ENCODE peak calls at places on chromosomes 4 and X, in four cellular contexts. One of them, this sample, is unnamed.

GRCh38 chr4:104896623-104897296 is 249.9 kb upstream of the TET2 start:
- DNase-seq in GM12878: peak; percentile 46
- DNase-seq in K562: no peak
- DNase-seq in HEK293T: no peak
- DNase-seq in this sample: no peak

GRCh38 chr4:155802573-155802972 is 43.8 kb downstream of the GUCY1B1 start:
- DNase-seq in GM12878: no peak
- DNase-seq in K562: no peak
- DNase-seq in HEK293T: no peak
- DNase-seq in this sample: no peak

GRCh38 chr4:38060829-38061431 is 100.7 kb downstream of the PTTG2 start:
- DNase-seq in GM12878: no peak
- DNase-seq in K562: no peak
- DNase-seq in HEK293T: no peak
- DNase-seq in this sample: no peak

GRCh38 chrX:132622130-132622529 is 133.3 kb upstream of the MBNL3 start:
- DNase-seq in GM12878: no peak
- DNase-seq in K562: peak; percentile 49
- DNase-seq in HEK293T: no peak
- DNase-seq in this sample: no peak

GRCh38 chr4:2281575-2282343 is 19.9 kb upstream of the MXD4 start:
- DNase-seq in GM12878: peak; percentile 41
- DNase-seq in K562: no peak
- DNase-seq in HEK293T: no peak
- DNase-seq in this sample: no peak

GRCh38 chrX:95893632-95894031 is 791.0 kb upstream of the DIAPH2 start:
- DNase-seq in GM12878: no peak
- DNase-seq in K562: no peak
- DNase-seq in HEK293T: no peak
- DNase-seq in this sample: no peak

GRCh38 chr4:75637176-75637575 is 6.8 kb upstream of the CDKL2 start:
- DNase-seq in GM12878: no peak
- DNase-seq in K562: no peak
- DNase-seq in HEK293T: no peak
- DNase-seq in this sample: no peak

GRCh38 chrX:7552758-7553157 is 290.2 kb upstream of the VCX start:
- DNase-seq in GM12878: no peak
- DNase-seq in K562: no peak
- DNase-seq in HEK293T: no peak
- DNase-seq in this sample: no peak

GRCh38 chrX:22300130-22300529 is 27.4 kb downstream of the CBLL2 start:
- DNase-seq in GM12878: no peak
- DNase-seq in K562: no peak
- DNase-seq in HEK293T: peak; percentile 41
- DNase-seq in this sample: no peak

GRCh38 chrX:110317079-110317819 is 636 bp downstream of the AMMECR1 start:
- DNase-seq in GM12878: no peak
- DNase-seq in K562: no peak
- DNase-seq in HEK293T: peak; percentile 43
- DNase-seq in this sample: no peak

GRCh38 chr4:121138014-121138413 is 26.1 kb downstream of the TNIP3 start:
- DNase-seq in GM12878: no peak
- DNase-seq in K562: no peak
- DNase-seq in HEK293T: no peak
- DNase-seq in this sample: no peak

GRCh38 chr4:94357624-94358023 is 15.0 kb upstream of the HPGDS start:
- DNase-seq in GM12878: no peak
- DNase-seq in K562: no peak
- DNase-seq in HEK293T: no peak
- DNase-seq in this sample: no peak

GRCh38 chr4:40225497-40225896 is 28.7 kb downstream of the RHOH start:
- DNase-seq in GM12878: no peak
- DNase-seq in K562: no peak
- DNase-seq in HEK293T: no peak
- DNase-seq in this sample: no peak

GRCh38 chrX:112839856-112840255 is 775 bp downstream of the AMOT start:
- DNase-seq in GM12878: no peak
- DNase-seq in K562: no peak
- DNase-seq in HEK293T: no peak
- DNase-seq in this sample: no peak

GRCh38 chrX:112841820-112842157 is 1.2 kb upstream of the AMOT start:
- DNase-seq in GM12878: no peak
- DNase-seq in K562: no peak
- DNase-seq in HEK293T: no peak
- DNase-seq in this sample: no peak

GRCh38 chrX:112837531-112837930 is 3.1 kb downstream of the AMOT start:
- DNase-seq in GM12878: no peak
- DNase-seq in K562: no peak
- DNase-seq in HEK293T: no peak
- DNase-seq in this sample: no peak

GRCh38 chrX:112841114-112841819 is 636 bp upstream of the AMOT start:
- DNase-seq in GM12878: no peak
- DNase-seq in K562: peak; percentile 90
- DNase-seq in HEK293T: peak; percentile 96
- DNase-seq in this sample: peak; percentile 43

DNA sequence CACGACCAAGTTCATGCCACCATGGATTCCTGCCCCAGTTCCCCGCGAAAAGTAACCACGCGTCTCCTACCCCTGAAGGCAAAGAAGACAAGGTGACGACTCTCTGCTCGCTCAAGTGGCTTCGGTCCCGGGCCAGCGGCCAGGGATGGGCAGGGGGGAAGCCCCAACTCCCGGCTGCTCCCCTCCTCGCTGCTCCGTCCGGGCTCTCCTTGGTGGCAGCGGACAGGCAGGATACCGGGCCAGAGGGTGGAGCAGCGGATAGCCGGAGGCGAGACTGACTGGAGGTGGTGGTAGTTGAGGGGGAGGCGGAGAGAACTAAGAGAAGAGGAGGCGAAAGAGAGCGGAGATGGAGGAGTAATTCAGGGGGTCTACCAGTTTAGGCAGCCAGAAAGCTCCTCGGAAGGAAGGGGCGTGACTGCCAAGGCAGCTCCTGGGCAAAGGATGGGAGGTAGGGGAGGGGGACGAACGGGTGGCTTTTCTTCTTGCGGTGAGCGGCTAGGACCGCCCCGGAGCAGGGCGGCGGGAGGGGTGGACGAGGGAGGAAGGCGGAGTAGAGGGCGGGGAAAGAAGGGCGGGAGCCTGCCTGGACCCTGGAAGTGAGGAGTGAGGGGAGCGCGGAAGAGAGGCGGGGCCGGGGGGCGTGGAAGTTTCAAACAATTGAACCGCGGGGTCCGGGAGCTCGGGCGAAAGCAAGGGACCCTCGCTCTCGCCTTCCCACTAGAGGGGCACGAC is at the start of gene AMOT:
- DNase-seq in GM12878: no peak
- DNase-seq in K562: peak; percentile 72
- DNase-seq in HEK293T: peak; percentile 89
- DNase-seq in this sample: peak; percentile 1
- TF ChIP-seq TARDBP in GM12878: no peak
- TF ChIP-seq TARDBP in K562: no peak
- TF ChIP-seq TARDBP in HEK293T: peak; percentile 57
- TF ChIP-seq TARDBP in this sample: no peak

GRCh38 chrX:1242901-1243402 is 25.7 kb upstream of the CSF2RA start:
- DNase-seq in GM12878: peak; percentile 51
- DNase-seq in K562: no peak
- DNase-seq in HEK293T: no peak
- DNase-seq in this sample: no peak

GRCh38 chrX:1244164-1245076 is 24.2 kb upstream of the CSF2RA start:
- DNase-seq in GM12878: no peak
- DNase-seq in K562: no peak
- DNase-seq in HEK293T: peak; percentile 42
- DNase-seq in this sample: no peak

DNA sequence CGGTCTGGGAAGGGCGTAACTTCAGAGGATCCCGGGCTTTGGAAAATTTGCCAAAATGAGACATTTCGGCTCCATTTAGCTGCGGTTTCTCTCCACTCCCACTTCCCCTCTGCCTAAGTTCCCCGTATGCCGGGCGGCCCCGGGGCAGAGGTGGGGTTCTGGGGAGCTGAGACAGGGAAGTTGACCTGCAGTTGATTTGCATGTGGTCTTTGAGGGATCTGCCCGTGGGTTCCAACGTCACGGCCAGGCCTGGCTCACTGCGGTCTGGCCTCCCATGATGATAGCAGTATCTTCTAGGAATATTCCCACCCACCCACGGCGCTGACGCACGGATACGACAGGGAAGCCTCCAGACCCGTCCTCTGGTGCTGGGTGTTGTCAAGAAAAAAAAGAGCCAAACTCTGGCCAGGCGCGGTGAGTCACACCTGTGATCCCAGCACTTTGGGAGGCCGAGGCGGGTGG is 27.3 kb upstream of the CRLF2 start:
- DNase-seq in GM12878: peak; percentile 68
- DNase-seq in K562: no peak
- DNase-seq in HEK293T: no peak
- DNase-seq in this sample: no peak
- TF ChIP-seq TARDBP in GM12878: no peak
- TF ChIP-seq TARDBP in K562: no peak
- TF ChIP-seq TARDBP in HEK293T: no peak
- TF ChIP-seq TARDBP in this sample: no peak

GRCh38 chrX:118571829-118572228 is 76.2 kb downstream of the DOCK11 start:
- DNase-seq in GM12878: no peak
- DNase-seq in K562: no peak
- DNase-seq in HEK293T: no peak
- DNase-seq in this sample: peak; percentile 1

GRCh38 chrX:118566359-118566758 is 70.7 kb downstream of the DOCK11 start:
- DNase-seq in GM12878: no peak
- DNase-seq in K562: no peak
- DNase-seq in HEK293T: no peak
- DNase-seq in this sample: no peak

GRCh38 chrX:118565853-118566252 is 70.2 kb downstream of the DOCK11 start:
- DNase-seq in GM12878: no peak
- DNase-seq in K562: no peak
- DNase-seq in HEK293T: no peak
- DNase-seq in this sample: no peak

GRCh38 chrX:118570209-118570608 is 74.6 kb downstream of the DOCK11 start:
- DNase-seq in GM12878: no peak
- DNase-seq in K562: no peak
- DNase-seq in HEK293T: no peak
- DNase-seq in this sample: no peak

DNA sequence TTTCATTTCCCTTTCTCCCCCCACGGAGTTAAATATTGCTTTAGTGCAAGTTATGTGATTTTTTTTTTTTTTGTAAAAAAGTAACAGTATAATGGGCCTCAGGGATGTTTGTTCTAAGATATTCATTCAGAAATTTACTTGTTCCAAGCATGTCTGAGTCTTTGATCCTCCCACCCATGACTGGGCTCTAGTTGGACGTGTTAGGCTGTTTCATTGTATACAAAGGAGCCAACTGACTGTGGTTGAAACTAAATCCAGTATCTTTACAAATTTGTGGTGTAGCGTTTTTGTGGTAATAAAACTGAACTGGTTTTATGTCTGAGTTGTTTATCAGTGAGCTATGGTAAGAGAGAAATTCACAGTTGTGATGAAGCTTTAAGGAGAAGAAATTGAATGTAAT is 74.1 kb downstream of the DOCK11 start:
- DNase-seq in GM12878: no peak
- DNase-seq in K562: no peak
- DNase-seq in HEK293T: no peak
- DNase-seq in this sample: no peak
- TF ChIP-seq TARDBP in GM12878: no peak
- TF ChIP-seq TARDBP in K562: no peak
- TF ChIP-seq TARDBP in HEK293T: no peak
- TF ChIP-seq TARDBP in this sample: no peak

GRCh38 chrX:36957425-36958328 is 50.5 kb upstream of the FAM47C start:
- DNase-seq in GM12878: no peak
- DNase-seq in K562: no peak
- DNase-seq in HEK293T: peak; percentile 24
- DNase-seq in this sample: no peak
- TF ChIP-seq TARDBP in GM12878: no peak
- TF ChIP-seq TARDBP in K562: no peak
- TF ChIP-seq TARDBP in HEK293T: no peak
- TF ChIP-seq TARDBP in this sample: no peak

This sample was measured in HepG2.